ENCODE peak calls at places on chromosomes 6 and 20, in eight cellular contexts. S is NCI-H2107, M is C1 segment of cervical spinal cord, N is astrocyte of the spinal cord, T is GF-D8, K is DMS153, I is adipocyte, V is GM23248. E is an unnamed sample.

GRCh38 chr6:144278659-144279314 is 6.3 kb upstream of the UTRN start:
- DNase-seq in V (no peak), T (no peak), M (no peak), K (no peak), S (no peak), I (no peak), N (no peak), E (no peak)

GRCh38 chr6:16472349-16473069 is 234.1 kb downstream of the GMPR start:
- DNase-seq in T (no peak), M (no peak), I (peak; percentile 75), S (no peak), V (peak; percentile 47), N (peak; percentile 56), K (no peak), E (no peak)

GRCh38 chr6:168318090-168318489 is 1.5 kb downstream of the DACT2 start:
- DNase-seq in N (no peak), S (no peak), M (no peak), K (no peak), T (no peak), I (no peak), V (no peak), E (no peak)

GRCh38 chr20:2872304-2873009 is 824 bp upstream of the PTPRA start:
- DNase-seq in V (peak; percentile 76), K (no peak), S (peak; percentile 29), M (no peak), N (peak; percentile 48), I (peak; percentile 76), T (peak; percentile 45), E (peak; percentile 84)

GRCh38 chr6:85920782-85921181 is 278.1 kb upstream of the SYNCRIP start:
- DNase-seq in N (no peak), V (no peak), S (no peak), M (no peak), T (no peak), I (no peak), K (no peak), E (no peak)

GRCh38 chr6:38498085-38498484 is 141.6 kb downstream of the BTBD9 start:
- DNase-seq in V (peak; percentile 51), K (no peak), N (no peak), T (no peak), M (no peak), I (peak; percentile 31), S (no peak), E (no peak)

GRCh38 chr6:44263357-44264100 is 1.8 kb downstream of the NFKBIE start:
- DNase-seq in N (no peak), K (no peak), T (no peak), I (peak; percentile 49), V (no peak), S (no peak), M (no peak), E (no peak)

GRCh38 chr20:13221673-13222318 is 722 bp downstream of the ISM1 start:
- DNase-seq in T (no peak), K (peak; percentile 38), N (peak; percentile 63), I (peak; percentile 84), V (peak; percentile 85), M (no peak), S (no peak), E (peak; percentile 82)

GRCh38 chr20:53434662-53435061 is 159.0 kb downstream of the ZNF217 start:
- DNase-seq in I (no peak), V (peak; percentile 18), N (no peak), T (no peak), K (peak; percentile 37), S (no peak), M (no peak), E (no peak)

GRCh38 chr20:50992733-50993457 is 30.0 kb downstream of the KCNG1 start:
- DNase-seq in K (peak; percentile 31), V (peak; percentile 74), N (peak; percentile 74), I (peak; percentile 62), M (no peak), T (peak; percentile 11), S (peak; percentile 23), E (no peak)

GRCh38 chr6:10558575-10558974 is 37.4 kb downstream of the GCNT2 start:
- DNase-seq in M (no peak), I (no peak), K (peak; percentile 45), S (peak; percentile 36), T (no peak), N (no peak), V (no peak), E (no peak)

GRCh38 chr6:126963077-126963809 is 155.2 kb upstream of the RSPO3 start:
- DNase-seq in M (no peak), N (no peak), T (no peak), I (no peak), S (no peak), V (no peak), K (no peak), E (peak; percentile 46)

GRCh38 chr6:48744948-48745347 is 634.0 kb upstream of the PTCHD4 start:
- DNase-seq in K (no peak), M (no peak), S (no peak), I (peak; percentile 76), V (peak; percentile 63), N (peak; percentile 6), T (no peak), E (no peak)

GRCh38 chr6:155314773-155315515 is 660 bp upstream of the TFB1M start:
- DNase-seq in M (no peak), T (peak; percentile 83), V (peak; percentile 88), K (peak; percentile 54), I (peak; percentile 82), N (no peak), S (peak; percentile 72), E (peak; percentile 87)

GRCh38 chr6:167044696-167045095 is 45.5 kb downstream of the CEP43 start:
- DNase-seq in I (peak; percentile 55), N (no peak), V (peak; percentile 66), M (no peak), K (no peak), S (no peak), T (no peak), E (no peak)

GRCh38 chr6:157068691-157069228 is 254.6 kb downstream of the TMEM242 start:
- DNase-seq in S (no peak), T (no peak), K (no peak), N (peak; percentile 46), I (peak; percentile 19), M (no peak), V (no peak), E (no peak)

GRCh38 chr6:161215193-161215592 is 58.7 kb downstream of the AGPAT4 start:
- DNase-seq in V (peak; percentile 95), N (peak; percentile 96), M (no peak), I (peak; percentile 93), T (no peak), S (no peak), K (no peak), E (no peak)

GRCh38 chr6:34496103-34496685 is 30.3 kb downstream of the PACSIN1 start:
- DNase-seq in V (no peak), T (no peak), I (no peak), N (no peak), S (no peak), K (peak; percentile 15), M (no peak), E (peak; percentile 99)

GRCh38 chr20:43545837-43546578 is 12.8 kb upstream of the SGK2 start:
- DNase-seq in S (no peak), T (no peak), M (no peak), I (no peak), K (no peak), N (no peak), V (no peak), E (no peak)

GRCh38 chr6:38262609-38263008 is 377.1 kb downstream of the BTBD9 start:
- DNase-seq in V (peak; percentile 88), N (peak; percentile 79), T (no peak), K (no peak), M (no peak), S (no peak), I (peak; percentile 57), E (no peak)

GRCh38 chr20:4040283-4041179 is 25.2 kb upstream of the RNF24 start:
- DNase-seq in T (no peak), K (no peak), N (peak; percentile 6), I (no peak), V (no peak), M (no peak), S (no peak), E (no peak)

GRCh38 chr6:139888691-139889122 is 514.3 kb upstream of the CITED2 start:
- DNase-seq in I (no peak), S (no peak), T (no peak), M (no peak), N (no peak), V (no peak), K (no peak), E (no peak)

GRCh38 chr6:118659513-118660217 is 8.3 kb upstream of the CEP85L start:
- DNase-seq in V (peak; percentile 52), M (no peak), N (no peak), I (peak; percentile 37), K (no peak), T (no peak), S (no peak), E (no peak)

GRCh38 chr6:125922322-125922860 is 34.2 kb upstream of the HINT3 start:
- DNase-seq in K (peak; percentile 60), M (no peak), I (no peak), S (no peak), T (no peak), V (no peak), N (no peak), E (no peak)

GRCh38 chr6:104017410-104018381 is 842.0 kb downstream of the HACE1 start:
- DNase-seq in K (no peak), I (no peak), T (no peak), V (no peak), N (no peak), M (no peak), S (no peak), E (no peak)

GRCh38 chr6:27478141-27478705 is 5.3 kb upstream of the ZNF184 start:
- DNase-seq in V (peak; percentile 57), I (peak; percentile 54), N (no peak), S (no peak), K (no peak), T (no peak), M (no peak), E (no peak)

GRCh38 chr6:25026723-25027122 is 91.0 kb upstream of the RIPOR2 start:
- DNase-seq in I (no peak), M (no peak), N (no peak), T (no peak), V (no peak), S (peak; percentile 41), K (peak; percentile 38), E (peak; percentile 74)

GRCh38 chr20:31943052-31943471 is 8.8 kb downstream of the PDRG1 start:
- DNase-seq in I (no peak), S (no peak), V (no peak), N (no peak), K (no peak), T (no peak), M (no peak), E (no peak)

GRCh38 chr20:6576721-6577120 is 190.8 kb upstream of the BMP2 start:
- DNase-seq in I (peak; percentile 82), N (peak; percentile 51), S (no peak), V (peak; percentile 21), T (no peak), K (no peak), M (no peak), E (no peak)

GRCh38 chr6:146543940-146544661 is 468 bp downstream of the RAB32 start:
- DNase-seq in N (peak; percentile 59), M (no peak), T (no peak), S (no peak), I (peak; percentile 71), V (peak; percentile 72), K (no peak), E (no peak)